ENCODE peak calls at places on chromosomes 16 and 17, in six cellular contexts. E, T, B, Y, A and M are unnamed samples.

GRCh38 chr17:29148257-29148789 is 31.9 kb downstream of the MYO18A start:
- DNase-seq in E (no peak), T (no peak), A (no peak), B (no peak), Y (no peak), M (no peak)

GRCh38 chr17:4477286-4477791 is 21.3 kb upstream of the SPNS2 start:
- DNase-seq in A (no peak), T (no peak), E (no peak), Y (no peak), B (no peak), M (no peak)

GRCh38 chr16:3183445-3184139 is 4.4 kb upstream of the OR1F1 start:
- DNase-seq in B (no peak), T (no peak), Y (no peak), A (no peak), E (no peak), M (no peak)

GRCh38 chr16:49459953-49460735 is 86.5 kb downstream of the C16orf78 start:
- DNase-seq in Y (no peak), T (no peak), A (no peak), B (no peak), E (peak), M (no peak)

GRCh38 chr16:69084301-69084700 is 21.2 kb upstream of the HAS3 start:
- DNase-seq in Y (no peak), E (no peak), B (no peak), T (peak), A (no peak), M (no peak)

GRCh38 chr17:81386646-81387234 is 8.5 kb upstream of the BAHCC1 start:
- DNase-seq in Y (no peak), T (no peak), A (no peak), E (no peak), B (no peak), M (no peak)

GRCh38 chr16:85389679-85390470 is 223.2 kb upstream of the GSE1 start:
- DNase-seq in T (no peak), Y (no peak), B (no peak), A (no peak), E (peak), M (no peak)

GRCh38 chr16:84065536-84066132 is 23.0 kb upstream of the SLC38A8 start:
- DNase-seq in E (no peak), Y (peak), A (no peak), T (peak), B (no peak), M (peak)

GRCh38 chr16:22008215-22009142 is 568 bp downstream of the MOSMO start:
- DNase-seq in A (no peak), B (no peak), E (peak), Y (peak), T (no peak), M (no peak)

GRCh38 chr17:13253746-13254410 is 236.1 kb upstream of the ELAC2 start:
- DNase-seq in T (no peak), B (no peak), A (no peak), Y (no peak), E (no peak), M (no peak)

GRCh38 chr16:85208643-85209520 is 96.6 kb upstream of the CIBAR2 start:
- DNase-seq in Y (no peak), E (no peak), B (no peak), T (no peak), A (no peak), M (no peak)

GRCh38 chr16:50747206-50747956 is 5.5 kb downstream of the CYLD start:
- DNase-seq in A (no peak), E (no peak), B (no peak), T (peak), Y (no peak), M (no peak)

DNA sequence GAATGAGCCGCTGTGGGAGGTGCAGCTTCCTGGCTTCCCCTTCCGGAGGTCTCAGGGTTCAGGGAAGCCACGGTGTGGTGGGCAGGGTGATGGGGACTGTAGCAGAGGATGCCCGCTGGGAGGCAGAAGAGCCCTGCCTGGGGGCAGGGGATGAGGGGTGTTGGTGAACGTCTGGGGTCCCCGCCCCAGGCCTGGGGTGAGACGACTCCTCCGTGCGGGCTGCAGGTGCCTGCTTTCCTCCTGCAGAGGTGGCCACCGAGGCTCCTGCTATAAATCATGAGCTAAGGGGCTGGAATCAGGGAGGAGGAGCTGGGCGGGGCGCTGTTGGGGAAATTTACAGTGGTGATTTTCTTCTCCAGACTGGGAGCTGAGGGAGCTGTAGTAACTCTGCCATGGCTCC is 167.0 kb downstream of the MRM1 start:
- DNase-seq in T (no peak), A (no peak), E (no peak), B (no peak), Y (no peak), M (no peak)
- TF ChIP-seq CTCF in T (no peak), A (no peak), E (no peak), B (no peak), Y (peak), M (peak)

DNA sequence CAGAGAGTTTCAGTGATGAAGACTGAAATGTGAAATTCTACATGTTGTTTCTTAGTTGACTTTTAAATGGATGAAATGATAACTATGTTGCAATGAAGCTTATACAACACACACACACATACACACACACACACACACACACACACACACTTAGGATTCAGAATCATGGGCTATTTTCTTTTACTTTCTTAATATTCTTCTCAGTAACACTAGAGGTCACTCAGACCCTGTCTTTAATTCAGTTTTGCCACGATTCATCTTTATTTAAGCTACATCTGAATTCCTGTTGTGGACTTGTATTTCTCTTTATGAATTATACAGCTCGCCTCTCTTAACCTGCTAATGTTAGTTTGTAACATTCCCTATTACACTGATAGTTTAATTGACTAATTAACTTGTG is 109.6 kb upstream of the GOT2 start:
- DNase-seq in T (peak), Y (no peak), A (no peak), E (no peak), B (peak), M (peak)
- TF ChIP-seq CTCF in T (no peak), Y (peak), A (no peak), E (no peak), B (no peak), M (peak)

GRCh38 chr16:30786115-30786935 is 680 bp downstream of the ZNF629 start:
- DNase-seq in E (no peak), T (peak), A (no peak), B (no peak), Y (peak), M (peak)

GRCh38 chr16:30784215-30784614 is 2.8 kb downstream of the ZNF629 start:
- DNase-seq in T (no peak), E (no peak), A (no peak), Y (no peak), B (no peak), M (no peak)

GRCh38 chr16:30786936-30787612 is at the start of gene ZNF629:
- DNase-seq in Y (peak), B (no peak), A (peak), T (peak), E (peak), M (peak)

GRCh38 chr16:30785126-30786106 is 1.6 kb downstream of the ZNF629 start:
- DNase-seq in Y (no peak), B (no peak), T (no peak), A (no peak), E (no peak), M (no peak)

DNA sequence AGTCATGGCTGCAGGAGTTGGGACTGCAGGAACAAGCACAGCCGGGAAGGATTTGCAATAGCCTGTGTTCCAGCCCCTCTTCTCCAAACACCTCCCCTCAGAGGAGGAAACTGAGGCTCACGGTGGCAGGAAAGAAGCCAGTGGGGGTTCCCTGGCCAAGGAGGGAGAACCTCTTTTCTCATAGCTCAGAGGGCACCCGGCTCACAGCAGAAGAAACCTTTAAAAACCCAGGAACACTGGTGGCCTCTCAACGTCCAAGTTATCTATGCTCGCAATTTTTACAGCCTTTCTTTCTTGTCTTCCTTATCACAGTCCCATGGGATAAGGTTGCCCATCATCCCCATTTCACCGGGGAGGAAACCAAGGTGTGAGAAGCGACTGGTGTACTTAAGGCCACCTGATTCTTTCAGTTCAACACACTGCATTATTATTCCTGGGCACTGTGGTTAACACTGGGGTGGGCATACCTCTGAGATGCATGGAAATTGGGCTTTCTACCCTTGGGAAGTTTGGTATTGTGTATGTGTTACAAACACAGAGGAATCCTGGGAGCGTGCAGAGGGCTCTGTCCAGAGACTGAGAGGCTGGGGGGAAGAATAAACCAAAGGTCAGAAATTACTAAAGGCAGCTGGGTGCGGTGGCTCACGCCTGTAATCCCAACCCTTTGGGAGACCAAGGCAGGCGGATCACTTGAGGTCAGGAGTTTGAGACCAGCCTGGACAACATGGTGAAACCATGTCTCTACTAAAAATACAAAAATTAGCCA is 791 bp upstream of the ZNF629 start:
- DNase-seq in B (no peak), T (no peak), E (no peak), A (no peak), Y (no peak), M (no peak)
- TF ChIP-seq CTCF in B (no peak), T (peak), E (no peak), A (no peak), Y (no peak), M (no peak)

GRCh38 chr17:42744806-42745617 is at the start of gene EZH1:
- DNase-seq in E (peak), A (peak), B (peak), Y (peak), T (peak), M (peak)

GRCh38 chr17:42744283-42744805 is 496 bp downstream of the EZH1 start:
- DNase-seq in T (peak), A (peak), B (no peak), E (peak), Y (peak), M (peak)

GRCh38 chr17:42743595-42744282 is 1.1 kb downstream of the EZH1 start:
- DNase-seq in T (no peak), A (no peak), B (no peak), E (no peak), Y (peak), M (no peak)

GRCh38 chr17:42740699-42741098 is 4.1 kb downstream of the EZH1 start:
- DNase-seq in A (no peak), B (no peak), Y (no peak), T (no peak), E (no peak), M (no peak)
- TF ChIP-seq CTCF in A (no peak), B (no peak), Y (no peak), T (no peak), E (no peak), M (no peak)

DNA sequence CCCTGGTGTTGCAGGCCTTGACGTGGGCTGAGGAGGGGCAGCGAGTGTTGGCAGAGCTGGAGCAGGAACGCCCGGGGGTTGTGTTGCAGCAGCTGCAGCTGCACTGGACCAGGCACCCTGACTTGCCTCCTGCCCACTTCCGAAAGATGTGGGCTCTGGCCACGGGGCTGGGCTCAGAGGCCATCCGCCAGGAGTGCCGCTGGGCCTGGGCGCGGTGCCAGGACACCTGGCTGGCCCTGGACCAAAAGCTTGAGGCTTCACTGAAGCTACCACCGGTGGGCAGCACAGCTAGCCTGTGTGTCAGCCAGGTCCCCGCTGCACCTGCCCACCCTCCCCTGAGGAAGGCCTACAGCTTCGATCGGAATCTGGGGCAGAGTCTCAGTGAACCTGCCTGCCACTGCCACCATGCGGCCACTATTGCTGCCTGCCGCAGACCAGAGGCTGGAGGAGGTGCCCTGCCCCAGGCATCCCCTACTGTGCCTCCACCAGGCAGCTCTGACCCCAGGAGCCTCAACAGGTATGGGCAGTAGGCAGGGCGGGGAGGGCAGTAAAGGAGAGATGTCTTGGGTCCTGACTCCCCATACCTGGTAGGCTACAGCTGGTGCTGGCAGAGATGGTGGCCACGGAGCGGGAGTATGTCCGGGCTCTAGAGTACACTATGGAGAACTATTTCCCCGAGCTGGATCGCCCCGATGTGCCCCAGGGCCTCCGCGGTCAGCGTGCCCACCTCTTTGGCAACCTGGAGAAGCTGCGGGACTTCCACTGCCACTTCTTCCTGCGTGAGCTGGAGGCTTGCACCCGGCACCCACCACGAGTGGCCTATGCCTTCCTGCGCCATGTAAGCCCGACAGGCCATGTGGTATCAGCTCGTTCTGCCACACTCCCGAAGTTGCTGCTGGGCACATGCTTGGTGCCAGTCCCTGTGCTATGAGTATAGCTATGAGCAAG is 5.6 kb downstream of the PLEKHG4 start:
- DNase-seq in A (no peak), E (no peak), B (no peak), Y (peak), T (peak), M (no peak)
- TF ChIP-seq CTCF in A (no peak), E (no peak), B (peak), Y (peak), T (peak), M (peak)

DNA sequence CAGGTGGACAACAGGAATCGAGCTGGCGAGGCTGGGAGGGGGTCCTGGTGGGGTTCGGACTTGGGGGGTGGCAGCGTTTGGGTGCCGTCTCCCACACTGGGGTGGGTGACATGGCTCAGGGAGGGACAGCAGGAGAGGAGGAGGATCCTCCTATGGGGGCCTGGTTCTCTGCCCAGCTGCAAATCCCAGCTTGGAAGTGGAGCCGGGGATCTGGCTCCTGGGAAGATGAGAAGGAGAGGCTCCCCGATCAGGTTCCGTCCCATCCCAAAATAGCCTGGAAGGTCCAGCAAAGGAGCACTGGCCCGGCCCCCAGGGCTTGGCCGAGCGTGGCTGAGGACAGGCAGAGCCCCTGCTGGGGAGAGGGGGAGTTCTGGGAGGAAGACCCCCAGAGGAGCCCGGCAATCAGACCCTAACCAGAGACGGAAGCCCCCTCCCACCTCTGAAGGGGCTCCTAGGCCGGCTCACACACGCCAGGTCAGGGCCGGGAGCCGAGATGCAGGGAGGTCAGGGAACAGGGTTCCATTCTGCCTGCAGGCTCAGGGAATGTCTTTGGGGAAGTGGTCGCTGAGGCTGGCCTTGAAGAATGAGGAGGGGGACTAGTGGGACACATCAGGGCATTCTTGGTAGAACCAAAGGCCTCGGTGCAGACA is 143.7 kb downstream of the ENGASE start:
- DNase-seq in B (no peak), Y (no peak), A (no peak), T (no peak), E (no peak), M (no peak)
- TF ChIP-seq CTCF in B (no peak), Y (no peak), A (no peak), T (no peak), E (no peak), M (no peak)

DNA sequence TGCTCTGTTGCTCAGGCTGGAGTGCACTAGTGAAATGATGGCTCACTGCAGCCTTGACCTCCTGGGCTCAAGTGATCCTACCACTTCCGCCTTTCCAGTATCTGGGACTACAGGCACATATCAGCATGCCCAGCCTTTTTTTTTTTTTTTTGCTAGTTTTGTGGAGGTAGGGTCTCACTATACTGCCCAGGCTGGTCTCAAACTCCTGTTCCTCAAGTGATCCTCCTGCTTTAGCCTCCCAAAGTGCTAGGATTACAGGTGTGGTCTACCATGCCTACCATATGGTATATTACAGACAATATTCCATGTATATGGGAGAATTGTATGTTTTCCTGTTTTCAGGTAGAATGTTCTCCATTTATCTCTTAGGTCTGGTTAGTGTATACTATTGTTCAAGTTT is 12.3 kb upstream of the ATF7IP2 start:
- DNase-seq in E (no peak), A (no peak), Y (no peak), B (no peak), T (no peak), M (no peak)
- TF ChIP-seq CTCF in E (no peak), A (no peak), Y (no peak), B (no peak), T (no peak), M (no peak)